ENCODE peak calls at places on chromosomes 7 and 10, in six cellular contexts. U is OCI-LY7, S is Caco-2, P is mammary epithelial cell, D is neural progenitor cell, N is cardiac fibroblast. X is an unnamed sample.

GRCh38 chr10:112927980-112928379 is 22.1 kb upstream of the TCF7L2 start:
- DNase-seq in U (no peak), S (no peak), P (no peak), D (no peak), N (no peak), X (no peak)

GRCh38 chr7:2529161-2530075 is 9.8 kb downstream of the LFNG start:
- DNase-seq in U (peak; percentile 76), S (no peak), P (no peak), D (no peak), N (peak; percentile 66), X (no peak)

GRCh38 chr7:84477786-84478405 is 283.3 kb upstream of the SEMA3A start:
- DNase-seq in U (no peak), S (no peak), P (peak; percentile 72), D (no peak), N (no peak), X (no peak)

GRCh38 chr7:139360948-139361307 is 1.2 kb downstream of the LUC7L2 start:
- DNase-seq in U (no peak), S (no peak), P (no peak), D (no peak), N (no peak), X (no peak)

GRCh38 chr7:12719978-12720377 is 32.5 kb downstream of the ARL4A start:
- DNase-seq in U (no peak), S (no peak), P (no peak), D (no peak), N (peak; percentile 66), X (no peak)

GRCh38 chr7:55548295-55548731 is 24.0 kb downstream of the VOPP1 start:
- DNase-seq in U (no peak), S (no peak), P (no peak), D (no peak), N (no peak), X (no peak)

GRCh38 chr10:84665211-84665610 is 336.8 kb downstream of the CCSER2 start:
- DNase-seq in U (no peak), S (no peak), P (no peak), D (no peak), N (no peak), X (no peak)

GRCh38 chr10:78957471-78958039 is 111.2 kb upstream of the ZMIZ1 start:
- DNase-seq in U (no peak), S (no peak), P (peak; percentile 64), D (no peak), N (no peak), X (no peak)

GRCh38 chr10:33315891-33316290 is 18.6 kb downstream of the NRP1 start:
- DNase-seq in U (no peak), S (peak; percentile 53), P (no peak), D (no peak), N (peak; percentile 70), X (no peak)

GRCh38 chr10:9596368-9596920 is 1421.2 kb upstream of the CELF2 start:
- DNase-seq in U (no peak), S (no peak), P (no peak), D (no peak), N (peak; percentile 25), X (no peak)

GRCh38 chr7:129163875-129164544 is 19.5 kb downstream of the TSPAN33 start:
- DNase-seq in U (peak; percentile 69), S (peak; percentile 25), P (peak; percentile 21), D (peak; percentile 57), N (peak; percentile 82), X (peak; percentile 36)

GRCh38 chr7:15489383-15489782 is 72.4 kb downstream of the AGMO start:
- DNase-seq in U (no peak), S (no peak), P (no peak), D (no peak), N (no peak), X (no peak)

GRCh38 chr7:157467496-157468212 is 130.8 kb downstream of the DNAJB6 start:
- DNase-seq in U (no peak), S (no peak), P (no peak), D (no peak), N (no peak), X (no peak)

GRCh38 chr7:102387064-102387463 is 9.1 kb upstream of the PRKRIP1 start:
- DNase-seq in U (no peak), S (no peak), P (no peak), D (no peak), N (no peak), X (no peak)

GRCh38 chr10:24448351-24449009 is 239.5 kb downstream of the KIAA1217 start:
- DNase-seq in U (no peak), S (no peak), P (peak; percentile 36), D (no peak), N (no peak), X (no peak)

GRCh38 chr10:106175760-106176377 is 988.6 kb downstream of the SORCS1 start:
- DNase-seq in U (peak; percentile 14), S (peak; percentile 2), P (peak; percentile 8), D (no peak), N (peak; percentile 56), X (no peak)

GRCh38 chr7:30445770-30446169 is 32.8 kb downstream of the NOD1 start:
- DNase-seq in U (peak; percentile 93), S (peak; percentile 32), P (no peak), D (peak; percentile 15), N (peak; percentile 85), X (no peak)

GRCh38 chr7:42253316-42253715 is 16.3 kb upstream of the GLI3 start:
- DNase-seq in U (no peak), S (no peak), P (peak; percentile 25), D (no peak), N (no peak), X (no peak)

GRCh38 chr7:18457832-18458231 is 37.7 kb upstream of the HDAC9 start:
- DNase-seq in U (no peak), S (no peak), P (peak; percentile 44), D (no peak), N (no peak), X (no peak)

GRCh38 chr10:77451886-77452285 is 185.7 kb downstream of the KCNMA1 start:
- DNase-seq in U (no peak), S (peak; percentile 79), P (no peak), D (no peak), N (no peak), X (no peak)
- H3K4me3 ChIP-seq in U (no peak overlapping the region), S (no peak overlapping the region), P (no peak overlapping the region), D (no peak overlapping the region), N (no peak overlapping the region), X (no peak overlapping the region)

GRCh38 chr7:27196287-27196739 is 3.6 kb downstream of the HOXA13 start:
- DNase-seq in U (peak; percentile 74), S (peak; percentile 82), P (peak; percentile 37), D (peak; percentile 84), N (peak; percentile 82), X (no peak)
- H3K4me3 ChIP-seq in U (no peak overlapping the region), S (no peak overlapping the region), P (no peak overlapping the region), D (no peak overlapping the region), N (no peak overlapping the region), X (no peak overlapping the region)

GRCh38 chr10:77641788-77642397 is 4.3 kb upstream of the KCNMA1 start:
- DNase-seq in U (peak; percentile 70), S (peak; percentile 76), P (peak; percentile 58), D (peak; percentile 87), N (peak; percentile 84), X (peak; percentile 64)
- H3K4me3 ChIP-seq in U (no peak overlapping the region), S (no peak overlapping the region), P (no peak overlapping the region), D (no peak overlapping the region), N (no peak overlapping the region), X (no peak overlapping the region)

DNA sequence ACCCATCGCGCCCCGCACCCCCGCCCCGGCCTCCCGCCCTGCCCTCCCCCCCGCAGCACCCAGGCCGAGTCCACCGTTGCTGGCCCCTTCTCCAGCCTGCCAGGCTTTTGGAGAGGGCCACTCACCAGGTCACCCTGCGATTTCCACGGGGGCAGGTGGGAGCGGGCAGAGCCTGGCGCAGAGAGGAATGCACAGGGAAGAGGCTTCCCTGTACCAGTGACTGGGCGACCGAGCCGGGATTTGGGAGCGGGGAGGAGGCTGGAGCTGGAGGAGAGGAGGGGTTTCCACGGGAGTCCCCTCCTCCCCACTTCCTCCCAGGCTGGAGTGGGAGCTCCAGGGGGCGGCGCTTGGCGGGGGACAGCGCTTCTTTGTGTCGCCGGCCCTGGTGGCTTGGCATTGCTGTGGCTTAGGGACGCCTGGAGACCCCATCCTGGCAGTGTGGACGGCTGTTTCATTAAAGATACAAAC is 19.3 kb downstream of the TCAF1 start:
- DNase-seq in U (no peak), S (no peak), P (peak; percentile 6), D (peak; percentile 83), N (peak; percentile 78), X (no peak)
- H3K4me3 ChIP-seq in U (no peak overlapping the region), S (no peak overlapping the region), P (peak overlapping the region; percentile 62), D (peak overlapping the region; percentile 71), N (peak overlapping the region; percentile 75), X (no peak overlapping the region)